ENCODE peak calls at places on chromosomes 3 and 15, in ten cellular contexts. J is cardiac fibroblast, R is endothelial cell, X is germinal center, U is adrenal gland, V is Calu3, C is NCI-H1092, Y is psoas muscle, A is ureter, T is iPS DF 19.7. S is an unnamed sample.

GRCh38 chr15:33565099-33565498 is 254.3 kb downstream of the RYR3 start:
- DNase-seq in J (peak), R (no peak), X (no peak), U (no peak), V (no peak), C (no peak), Y (no peak), A (no peak), T (no peak), S (no peak)

GRCh38 chr15:92601940-92602593 is 53.5 kb downstream of the FAM174B start:
- DNase-seq in J (no peak), R (no peak), X (no peak), U (no peak), V (no peak), C (no peak), Y (no peak), A (no peak), T (no peak), S (no peak)

GRCh38 chr15:70826634-70827033 is 27.3 kb downstream of the LARP6 start:
- DNase-seq in J (peak), R (no peak), X (no peak), U (peak), V (peak), C (no peak), Y (peak), A (peak), T (no peak), S (no peak)

GRCh38 chr3:68893600-68894239 is 38.6 kb downstream of the TAFA4 start:
- DNase-seq in J (peak), R (no peak), X (no peak), U (no peak), V (peak), C (peak), Y (no peak), A (no peak), T (no peak), S (no peak)

GRCh38 chr3:149959443-149959842 is 11.3 kb downstream of the PFN2 start:
- DNase-seq in J (no peak), R (no peak), X (no peak), U (no peak), V (no peak), C (no peak), Y (no peak), A (no peak), T (no peak), S (no peak)

GRCh38 chr3:178966299-178967183 is 105.1 kb downstream of the ZMAT3 start:
- DNase-seq in J (peak), R (no peak), X (peak), U (no peak), V (no peak), C (no peak), Y (no peak), A (no peak), T (no peak), S (peak)

GRCh38 chr3:112752092-112752512 is 94.6 kb downstream of the CD200R1L start:
- DNase-seq in J (no peak), R (no peak), X (no peak), U (no peak), V (no peak), C (no peak), Y (no peak), A (no peak), T (no peak), S (no peak)

GRCh38 chr15:78550815-78551214 is 10.6 kb downstream of the PSMA4 start:
- DNase-seq in J (no peak), R (no peak), X (no peak), U (no peak), V (no peak), C (no peak), Y (no peak), A (no peak), T (no peak), S (no peak)

GRCh38 chr3:31576521-31576920 is 43.8 kb downstream of the STT3B start:
- DNase-seq in J (no peak), R (no peak), X (no peak), U (no peak), V (no peak), C (no peak), Y (no peak), A (no peak), T (no peak), S (no peak)

GRCh38 chr3:141410861-141411771 is 42.8 kb downstream of the ZBTB38 start:
- DNase-seq in J (peak), R (no peak), X (peak), U (peak), V (no peak), C (no peak), Y (no peak), A (peak), T (no peak), S (no peak)

GRCh38 chr3:115148142-115148790 is 1.2 kb upstream of the ZBTB20 start:
- DNase-seq in J (no peak), R (no peak), X (no peak), U (no peak), V (no peak), C (no peak), Y (no peak), A (no peak), T (no peak), S (no peak)

GRCh38 chr3:51937014-51937413 is 4.7 kb downstream of the RRP9 start:
- DNase-seq in J (peak), R (no peak), X (no peak), U (no peak), V (no peak), C (no peak), Y (no peak), A (peak), T (no peak), S (no peak)

GRCh38 chr3:24023249-24023648 is 78.2 kb downstream of the NR1D2 start:
- DNase-seq in J (no peak), R (no peak), X (no peak), U (no peak), V (no peak), C (no peak), Y (no peak), A (no peak), T (no peak), S (no peak)

GRCh38 chr15:65085990-65086679 is 9.6 kb downstream of the KBTBD13 start:
- DNase-seq in J (peak), R (peak), X (no peak), U (no peak), V (peak), C (no peak), Y (no peak), A (no peak), T (no peak), S (no peak)

GRCh38 chr3:151290673-151291072 is 12.3 kb upstream of the P2RY14 start:
- DNase-seq in J (peak), R (no peak), X (peak), U (no peak), V (peak), C (no peak), Y (no peak), A (no peak), T (no peak), S (no peak)

GRCh38 chr3:1235526-1236120 is 142.8 kb downstream of the CNTN6 start:
- DNase-seq in J (peak), R (no peak), X (no peak), U (no peak), V (no peak), C (no peak), Y (no peak), A (no peak), T (no peak), S (no peak)

GRCh38 chr15:37031198-37031597 is 69.2 kb downstream of the MEIS2 start:
- DNase-seq in J (peak), R (no peak), X (no peak), U (no peak), V (no peak), C (no peak), Y (no peak), A (no peak), T (no peak), S (no peak)

GRCh38 chr15:89361451-89362202 is 27.0 kb upstream of the POLG start:
- DNase-seq in J (peak), R (peak), X (peak), U (peak), V (peak), C (no peak), Y (peak), A (peak), T (no peak), S (no peak)

GRCh38 chr3:27060336-27060735 is 308.8 kb downstream of the NEK10 start:
- DNase-seq in J (no peak), R (no peak), X (no peak), U (no peak), V (no peak), C (no peak), Y (no peak), A (no peak), T (no peak), S (no peak)

GRCh38 chr3:46849686-46850467 is 13.4 kb downstream of the MYL3 start:
- DNase-seq in J (no peak), R (no peak), X (no peak), U (no peak), V (no peak), C (no peak), Y (no peak), A (peak), T (no peak), S (no peak)

GRCh38 chr3:190345878-190346277 is 23.6 kb upstream of the CLDN1 start:
- DNase-seq in J (no peak), R (no peak), X (no peak), U (no peak), V (no peak), C (no peak), Y (no peak), A (no peak), T (no peak), S (no peak)

GRCh38 chr3:72539856-72540255 is 308.4 kb downstream of the SHQ1 start:
- DNase-seq in J (no peak), R (no peak), X (no peak), U (no peak), V (no peak), C (no peak), Y (no peak), A (no peak), T (no peak), S (no peak)

GRCh38 chr3:39189648-39190269 is 2.6 kb downstream of the XIRP1 start:
- DNase-seq in J (peak), R (peak), X (peak), U (peak), V (peak), C (peak), Y (no peak), A (peak), T (peak), S (no peak)

GRCh38 chr3:113747719-113748046 is 848 bp downstream of the ATP6V1A start:
- DNase-seq in J (no peak), R (no peak), X (peak), U (no peak), V (no peak), C (no peak), Y (no peak), A (no peak), T (no peak), S (no peak)

GRCh38 chr15:68408971-68409370 is 23.0 kb downstream of the ITGA11 start:
- DNase-seq in J (no peak), R (no peak), X (no peak), U (no peak), V (no peak), C (no peak), Y (no peak), A (peak), T (no peak), S (no peak)

GRCh38 chr3:85821130-85821756 is 862.5 kb downstream of the CADM2 start:
- DNase-seq in J (peak), R (peak), X (no peak), U (no peak), V (peak), C (no peak), Y (no peak), A (no peak), T (peak), S (peak)

GRCh38 chr3:156477306-156477705 is 77.6 kb downstream of the SSR3 start:
- DNase-seq in J (peak), R (no peak), X (no peak), U (no peak), V (no peak), C (no peak), Y (no peak), A (no peak), T (no peak), S (no peak)

GRCh38 chr15:23734856-23735255 is 47.8 kb upstream of the NDN start:
- DNase-seq in J (no peak), R (no peak), X (no peak), U (no peak), V (no peak), C (no peak), Y (no peak), A (no peak), T (no peak), S (peak)

GRCh38 chr3:119177321-119177720 is 3.9 kb downstream of the UPK1B start:
- DNase-seq in J (no peak), R (no peak), X (no peak), U (no peak), V (no peak), C (no peak), Y (no peak), A (no peak), T (no peak), S (no peak)

GRCh38 chr3:46755646-46756045 is 38.0 kb upstream of the PRSS50 start:
- DNase-seq in J (no peak), R (no peak), X (no peak), U (no peak), V (no peak), C (no peak), Y (no peak), A (no peak), T (no peak), S (no peak)

GRCh38 chr3:106399208-106399607 is 530.4 kb upstream of the CBLB start:
- DNase-seq in J (no peak), R (no peak), X (no peak), U (no peak), V (no peak), C (no peak), Y (no peak), A (no peak), T (no peak), S (no peak)

GRCh38 chr15:73631915-73632669 is 1.1 kb downstream of the NPTN start:
- DNase-seq in J (peak), R (no peak), X (peak), U (peak), V (no peak), C (peak), Y (no peak), A (peak), T (peak), S (no peak)

GRCh38 chr3:140424211-140424610 is 253.7 kb upstream of the TRIM42 start:
- DNase-seq in J (peak), R (no peak), X (no peak), U (no peak), V (no peak), C (no peak), Y (no peak), A (no peak), T (no peak), S (no peak)

GRCh38 chr3:13728487-13728886 is 151.4 kb downstream of the WNT7A start:
- DNase-seq in J (no peak), R (no peak), X (no peak), U (no peak), V (no peak), C (no peak), Y (no peak), A (no peak), T (peak), S (no peak)

GRCh38 chr3:116263842-116264545 is 181.3 kb downstream of the LSAMP start:
- DNase-seq in J (peak), R (no peak), X (no peak), U (no peak), V (no peak), C (no peak), Y (no peak), A (no peak), T (no peak), S (no peak)

GRCh38 chr3:58491506-58492384 is at the start of gene KCTD6:
- DNase-seq in J (peak), R (peak), X (peak), U (peak), V (peak), C (peak), Y (peak), A (peak), T (peak), S (peak)

GRCh38 chr3:151107701-151108100 is 22.2 kb downstream of the MED12L start:
- DNase-seq in J (no peak), R (no peak), X (no peak), U (no peak), V (no peak), C (no peak), Y (no peak), A (no peak), T (no peak), S (no peak)

S was measured in NCI-H1417 treated with DMSO at 0.1 percent for 48 hours.